ENCODE peak calls at places on chromosome 11, in six cellular contexts. L is IMR-90; W is heart right ventricle; U is CD8-positive, alpha-beta memory T cell; D is lower lobe of right lung; O is aorta. Y is an unnamed sample.

GRCh38 chr11:1387961-1388762 is 1.6 kb upstream of the BRSK2 start:
- DNase-seq in L (no peak), W (no peak), U (peak; percentile 46), D (peak; percentile 68), O (peak; percentile 36), Y (no peak)

GRCh38 chr11:123111465-123111864 is 49.5 kb upstream of the HSPA8 start:
- DNase-seq in L (peak; percentile 65), W (no peak), U (no peak), D (no peak), O (no peak), Y (no peak)

GRCh38 chr11:119793335-119793984 is 64.5 kb upstream of the NECTIN1 start:
- DNase-seq in L (no peak), W (no peak), U (peak; percentile 25), D (no peak), O (no peak), Y (peak; percentile 18)

GRCh38 chr11:30016588-30017363 is at the start of gene KCNA4:
- DNase-seq in L (no peak), W (peak; percentile 13), U (no peak), D (peak; percentile 51), O (peak; percentile 47), Y (no peak)

GRCh38 chr11:33690290-33691050 is 10.2 kb downstream of the C11orf91 start:
- DNase-seq in L (peak; percentile 99), W (peak; percentile 74), U (no peak), D (no peak), O (peak; percentile 81), Y (peak; percentile 97)

GRCh38 chr11:130213143-130213978 is 53.8 kb downstream of the ST14 start:
- DNase-seq in L (peak; percentile 6), W (peak; percentile 41), U (peak; percentile 74), D (peak; percentile 80), O (no peak), Y (no peak)

GRCh38 chr11:34649597-34649996 is 28.7 kb downstream of the EHF start:
- DNase-seq in L (no peak), W (no peak), U (no peak), D (no peak), O (no peak), Y (no peak)

GRCh38 chr11:118002541-118003019 is 16.4 kb downstream of the IL10RA start:
- DNase-seq in L (no peak), W (peak; percentile 86), U (no peak), D (peak; percentile 49), O (no peak), Y (no peak)

GRCh38 chr11:117457835-117458234 is 130.2 kb downstream of the CEP164 start:
- DNase-seq in L (no peak), W (no peak), U (no peak), D (no peak), O (no peak), Y (no peak)

GRCh38 chr11:2797741-2798361 is 87.7 kb downstream of the CDKN1C start:
- DNase-seq in L (no peak), W (no peak), U (no peak), D (peak; percentile 35), O (no peak), Y (no peak)

GRCh38 chr11:32983506-32983905 is 32.2 kb upstream of the DEPDC7 start:
- DNase-seq in L (no peak), W (no peak), U (no peak), D (no peak), O (no peak), Y (no peak)

GRCh38 chr11:32307449-32307848 is 127.9 kb downstream of the WT1 start:
- DNase-seq in L (no peak), W (no peak), U (no peak), D (no peak), O (no peak), Y (no peak)

GRCh38 chr11:61162092-61162935 is 1.1 kb upstream of the VPS37C start:
- DNase-seq in L (peak; percentile 44), W (no peak), U (no peak), D (no peak), O (no peak), Y (peak; percentile 23)

GRCh38 chr11:33709471-33709870 is 8.8 kb upstream of the C11orf91 start:
- DNase-seq in L (no peak), W (no peak), U (no peak), D (no peak), O (no peak), Y (no peak)

GRCh38 chr11:128391809-128392208 is 195.5 kb downstream of the ETS1 start:
- DNase-seq in L (no peak), W (no peak), U (no peak), D (no peak), O (no peak), Y (no peak)

GRCh38 chr11:120853435-120853834 is 170.5 kb upstream of the TBCEL start:
- DNase-seq in L (no peak), W (no peak), U (no peak), D (no peak), O (no peak), Y (no peak)

GRCh38 chr11:71444811-71445210 is 3.4 kb downstream of the DHCR7 start:
- DNase-seq in L (no peak), W (no peak), U (no peak), D (no peak), O (no peak), Y (no peak)

GRCh38 chr11:113241190-113242051 is 73.0 kb upstream of the TTC12 start:
- DNase-seq in L (peak; percentile 1), W (no peak), U (no peak), D (no peak), O (no peak), Y (no peak)

GRCh38 chr11:113238721-113239120 is 75.7 kb upstream of the TTC12 start:
- DNase-seq in L (no peak), W (no peak), U (no peak), D (no peak), O (no peak), Y (no peak)

GRCh38 chr11:113240389-113240788 is 74.0 kb upstream of the TTC12 start:
- DNase-seq in L (no peak), W (no peak), U (no peak), D (no peak), O (no peak), Y (no peak)

GRCh38 chr11:113242060-113242459 is 72.3 kb upstream of the TTC12 start:
- DNase-seq in L (no peak), W (no peak), U (no peak), D (no peak), O (no peak), Y (no peak)

GRCh38 chr11:113240790-113241189 is 73.6 kb upstream of the TTC12 start:
- DNase-seq in L (no peak), W (no peak), U (no peak), D (no peak), O (no peak), Y (no peak)
- H3K27ac ChIP-seq in L (no peak overlapping the region), W (no peak overlapping the region), U (no peak overlapping the region), D (no peak overlapping the region), O (no peak overlapping the region), Y (no peak overlapping the region)

GRCh38 chr11:57974132-57974531 is 49.5 kb upstream of the OR9Q1 start:
- DNase-seq in L (no peak), W (no peak), U (no peak), D (no peak), O (no peak), Y (no peak)
- H3K4me3 ChIP-seq in L (no peak overlapping the region), W (no peak overlapping the region), U (no peak overlapping the region), D (no peak overlapping the region), O (no peak overlapping the region), Y (no peak overlapping the region)

GRCh38 chr11:66663741-66664296 is 13.9 kb downstream of the RBM4B start:
- DNase-seq in L (no peak), W (no peak), U (no peak), D (no peak), O (no peak), Y (no peak)
- H3K27ac ChIP-seq in L (no peak overlapping the region), W (no peak overlapping the region), U (no peak overlapping the region), D (no peak overlapping the region), O (no peak overlapping the region), Y (no peak overlapping the region)

GRCh38 chr11:58963551-58964075 is 24.3 kb downstream of the GLYATL1 start:
- DNase-seq in L (peak; percentile 59), W (no peak), U (no peak), D (peak; percentile 45), O (no peak), Y (peak; percentile 22)
- H3K4me3 ChIP-seq in L (peak overlapping the region; percentile 15), W (no peak overlapping the region), U (no peak overlapping the region), D (no peak overlapping the region), O (no peak overlapping the region), Y (peak overlapping the region; percentile 22)

GRCh38 chr11:9765320-9766101 is 101.6 kb downstream of the SWAP70 start:
- DNase-seq in L (peak; percentile 95), W (peak; percentile 74), U (no peak), D (no peak), O (peak; percentile 62), Y (peak; percentile 88)
- H3K27ac ChIP-seq in L (peak overlapping the region; percentile 98), W (peak overlapping the region; percentile 68), U (no peak overlapping the region), D (peak overlapping the region; percentile 43), O (peak overlapping the region; percentile 69), Y (peak overlapping the region; percentile 80)

GRCh38 chr11:122044086-122044485 is 71.9 kb downstream of the BLID start:
- DNase-seq in L (peak; percentile 38), W (no peak), U (no peak), D (no peak), O (no peak), Y (no peak)
- H3K4me3 ChIP-seq in L (no peak overlapping the region), W (no peak overlapping the region), U (no peak overlapping the region), D (no peak overlapping the region), O (no peak overlapping the region), Y (no peak overlapping the region)

GRCh38 chr11:76782526-76783293 is 446 bp upstream of the TSKU start:
- DNase-seq in L (peak; percentile 98), W (peak; percentile 90), U (no peak), D (peak; percentile 85), O (peak; percentile 92), Y (peak; percentile 97)

GRCh38 chr11:76783294-76783900 is at the start of gene TSKU:
- DNase-seq in L (no peak), W (no peak), U (no peak), D (peak; percentile 63), O (no peak), Y (peak; percentile 36)

GRCh38 chr11:76785513-76785912 is 2.4 kb downstream of the TSKU start:
- DNase-seq in L (no peak), W (no peak), U (no peak), D (no peak), O (peak; percentile 27), Y (no peak)

GRCh38 chr11:76781861-76782500 is 1.2 kb upstream of the TSKU start:
- DNase-seq in L (no peak), W (no peak), U (peak; percentile 11), D (no peak), O (peak; percentile 50), Y (no peak)

GRCh38 chr11:76783901-76784813 is 1.0 kb downstream of the TSKU start:
- DNase-seq in L (peak; percentile 84), W (peak; percentile 46), U (peak; percentile 30), D (no peak), O (peak; percentile 80), Y (peak; percentile 63)
- H3K27ac ChIP-seq in L (peak overlapping the region; percentile 91), W (peak overlapping the region; percentile 93), U (peak overlapping the region; percentile 69), D (peak overlapping the region; percentile 87), O (peak overlapping the region; percentile 55), Y (peak overlapping the region; percentile 89)

GRCh38 chr11:62885137-62885536 is 4.4 kb downstream of the SLC3A2 start:
- DNase-seq in L (no peak), W (no peak), U (no peak), D (no peak), O (no peak), Y (no peak)
- H3K4me3 ChIP-seq in L (no peak overlapping the region), W (no peak overlapping the region), U (no peak overlapping the region), D (peak overlapping the region; percentile 4), O (no peak overlapping the region), Y (peak overlapping the region; percentile 6)